ENCODE peak calls at places on chromosomes 16 and 17, in seven cellular contexts. O, R, W, D, P, A and V are unnamed samples.

GRCh38 chr16:1776672-1776955 is 3.7 kb upstream of the MRPS34 start:
- DNase-seq in O (no peak), W (no peak), R (no peak), P (no peak), A (no peak), D (no peak), V (no peak)

GRCh38 chr16:74092336-74092735 is 204.3 kb upstream of the PSMD7 start:
- DNase-seq in O (no peak), D (no peak), P (no peak), W (no peak), A (no peak), R (no peak), V (no peak)

GRCh38 chr16:87897563-87898505 is 28.5 kb upstream of the SLC7A5 start:
- DNase-seq in W (no peak), A (no peak), R (no peak), O (no peak), D (no peak), P (no peak), V (no peak)

GRCh38 chr17:6551909-6552768 is 4.2 kb downstream of the PITPNM3 start:
- DNase-seq in D (no peak), W (no peak), P (no peak), O (no peak), A (no peak), R (no peak), V (peak)

GRCh38 chr17:49861150-49861884 is 13.4 kb upstream of the TAC4 start:
- DNase-seq in D (peak), W (no peak), R (no peak), P (peak), A (peak), O (no peak), V (peak)

GRCh38 chr17:48439875-48440505 is 10.0 kb upstream of the SKAP1 start:
- DNase-seq in A (no peak), O (no peak), W (no peak), P (no peak), R (no peak), D (no peak), V (no peak)

GRCh38 chr16:72877374-72878028 is 170.4 kb downstream of the ZFHX3 start:
- DNase-seq in R (no peak), P (peak), W (no peak), O (peak), A (no peak), D (no peak), V (no peak)

GRCh38 chr16:23833960-23834685 is 1.7 kb upstream of the PRKCB start:
- DNase-seq in O (no peak), A (no peak), W (no peak), D (no peak), P (no peak), R (no peak), V (peak)

GRCh38 chr17:80783461-80783860 is 208.2 kb upstream of the CHMP6 start:
- DNase-seq in A (no peak), W (no peak), P (no peak), D (no peak), O (no peak), R (no peak), V (no peak)

GRCh38 chr16:67993207-67994036 is 5.9 kb downstream of the DPEP2 start:
- DNase-seq in A (peak), D (peak), O (peak), R (no peak), W (no peak), P (peak), V (peak)

GRCh38 chr16:19524866-19525723 is 1.4 kb downstream of the CCP110 start:
- DNase-seq in R (no peak), A (peak), O (no peak), P (no peak), D (no peak), W (peak), V (no peak)

GRCh38 chr17:35978346-35978745 is 3.0 kb downstream of the CCL16 start:
- DNase-seq in O (no peak), R (no peak), P (no peak), D (no peak), W (no peak), A (no peak), V (no peak)

GRCh38 chr16:268141-269053 is 7.3 kb downstream of the RGS11 start:
- DNase-seq in W (no peak), P (no peak), A (no peak), D (no peak), O (no peak), R (no peak), V (peak)

GRCh38 chr17:2982854-2983636 is 80.4 kb downstream of the OR1D5 start:
- DNase-seq in P (no peak), R (no peak), W (no peak), O (no peak), D (no peak), A (no peak), V (no peak)

GRCh38 chr16:57667526-57668258 is 414 bp upstream of the ADGRG3 start:
- DNase-seq in O (no peak), A (peak), P (peak), W (no peak), R (no peak), D (peak), V (no peak)

GRCh38 chr17:19010729-19011505 is 6.4 kb upstream of the FAM83G start:
- DNase-seq in O (no peak), R (no peak), W (no peak), P (peak), A (no peak), D (no peak), V (no peak)

GRCh38 chr17:83084621-83085056 is 5.2 kb downstream of the METRNL start:
- DNase-seq in O (no peak), W (no peak), P (no peak), A (no peak), D (no peak), R (no peak), V (no peak)

GRCh38 chr16:80989801-80990200 is 16.9 kb downstream of the CMC2 start:
- DNase-seq in A (no peak), D (no peak), R (no peak), P (no peak), W (no peak), O (no peak), V (no peak)

GRCh38 chr17:1865252-1866037 is 35.6 kb downstream of the RPA1 start:
- DNase-seq in W (no peak), A (peak), O (peak), R (no peak), D (peak), P (peak), V (peak)

GRCh38 chr17:64426584-64426983 is 22.3 kb upstream of the MILR1 start:
- DNase-seq in W (no peak), P (no peak), A (no peak), O (no peak), R (no peak), D (no peak), V (peak)

DNA sequence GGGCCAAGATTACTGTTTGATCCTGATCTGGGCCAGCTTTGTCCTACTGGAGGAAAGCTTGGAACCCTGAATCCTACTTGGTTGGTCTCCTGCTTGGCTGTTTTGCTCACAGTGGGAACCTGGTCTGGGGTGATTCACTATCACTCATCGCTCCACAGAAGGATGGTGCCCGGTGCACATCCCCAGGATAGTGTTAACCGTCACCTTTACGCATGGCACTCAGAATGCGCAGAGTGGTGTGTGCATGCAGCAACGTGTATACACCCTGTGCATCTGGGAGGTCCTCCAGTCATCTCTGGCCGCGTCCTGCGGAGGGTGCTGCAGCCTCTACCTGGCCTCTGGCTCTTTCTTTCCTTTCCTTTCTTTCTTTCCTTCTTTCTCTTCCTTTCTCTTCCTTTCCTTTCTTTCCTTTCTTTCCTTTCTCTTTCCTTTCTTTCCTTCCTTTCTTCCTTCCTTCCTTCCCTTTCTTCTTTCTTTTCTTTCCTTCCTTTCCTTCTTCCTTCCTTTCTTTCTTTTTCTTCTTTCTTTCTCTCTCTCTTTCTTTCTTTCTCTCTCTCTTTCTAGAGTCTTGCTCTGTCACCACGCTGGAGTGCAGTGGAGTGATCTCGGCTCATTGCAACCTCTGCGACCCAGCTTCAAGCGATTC is 13.1 kb downstream of the SOCS3 start:
- DNase-seq in P (no peak), A (no peak), O (no peak), D (no peak), R (no peak), W (no peak), V (no peak)
- TF ChIP-seq JUND in P (no peak), A (no peak), O (no peak), D (no peak), R (no peak), W (no peak), V (no peak)

GRCh38 chr17:58229384-58229783 is 9.0 kb upstream of the LPO start:
- DNase-seq in W (no peak), D (no peak), P (no peak), A (no peak), R (no peak), O (no peak), V (no peak)

GRCh38 chr17:58228679-58229078 is 9.6 kb upstream of the MKS1 start:
- DNase-seq in O (no peak), R (no peak), D (no peak), A (no peak), W (no peak), P (no peak), V (no peak)

GRCh38 chr17:58231644-58232043 is 6.7 kb upstream of the LPO start:
- DNase-seq in O (no peak), W (no peak), D (no peak), R (no peak), P (no peak), A (no peak), V (no peak)

GRCh38 chr17:58227733-58228132 is 8.7 kb upstream of the MKS1 start:
- DNase-seq in R (no peak), A (no peak), D (no peak), W (no peak), P (no peak), O (no peak), V (no peak)

GRCh38 chr17:58229881-58230280 is 8.5 kb upstream of the LPO start:
- DNase-seq in D (no peak), A (no peak), R (no peak), O (no peak), P (no peak), W (no peak), V (no peak)
- TF ChIP-seq JUND in D (no peak), A (no peak), R (no peak), O (no peak), P (no peak), W (no peak), V (no peak)

DNA sequence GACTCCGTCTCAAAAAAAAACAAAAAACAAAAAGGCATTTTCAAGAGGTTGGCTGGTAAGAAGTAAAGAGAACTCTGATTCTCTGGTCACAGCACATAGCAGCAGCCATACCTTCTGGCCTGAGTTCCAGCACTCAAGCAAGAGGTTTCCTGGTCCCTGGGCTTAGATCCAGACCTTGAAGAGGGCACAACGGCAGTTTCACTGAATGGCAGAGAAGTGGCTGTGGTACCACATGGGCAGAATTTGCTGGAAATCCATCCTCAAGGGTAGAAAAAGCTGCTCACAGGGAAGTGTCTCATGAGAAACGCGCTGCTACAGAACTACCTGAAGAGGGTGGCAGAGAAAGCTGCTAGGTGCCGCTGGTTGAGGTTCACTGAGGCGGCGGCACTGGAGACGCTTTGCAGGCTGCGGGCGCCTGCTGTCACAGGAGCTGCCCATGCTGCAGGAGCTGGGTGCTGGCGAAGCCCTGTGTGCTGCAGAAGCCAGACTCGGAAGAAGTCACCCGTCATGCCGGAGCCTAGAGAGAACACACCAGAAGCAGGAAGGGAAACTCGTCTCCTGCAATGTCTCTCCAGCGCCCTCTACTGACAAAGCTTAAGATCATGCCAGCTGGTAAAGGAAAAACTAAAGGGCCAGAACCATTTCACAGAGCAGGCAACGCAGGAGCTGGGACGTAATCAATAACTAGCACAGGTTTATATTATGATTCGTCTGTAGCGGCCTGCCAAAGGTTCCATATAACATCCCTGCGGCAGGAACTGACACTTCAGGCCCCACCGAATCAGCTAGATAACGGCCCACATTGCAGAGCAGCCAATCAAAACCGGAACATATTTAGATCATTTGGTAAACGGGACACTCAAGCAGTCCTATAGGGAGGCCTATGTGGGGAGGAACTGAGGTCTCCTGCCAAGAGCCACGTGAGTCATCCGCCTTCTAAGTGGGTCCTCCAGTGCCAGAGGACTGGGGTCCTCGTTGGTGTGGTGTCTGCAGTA is 5.4 kb upstream of the ZNF213 start:
- DNase-seq in O (no peak), A (peak), P (peak), D (peak), W (no peak), R (peak), V (peak)
- TF ChIP-seq JUND in O (no peak), A (no peak), P (no peak), D (no peak), W (no peak), R (no peak), V (no peak)

GRCh38 chr17:14270508-14270907 is 30.4 kb upstream of the HS3ST3B1 start:
- DNase-seq in A (no peak), P (no peak), W (no peak), R (no peak), D (no peak), O (no peak), V (no peak)

GRCh38 chr17:14269473-14269872 is 31.4 kb upstream of the HS3ST3B1 start:
- DNase-seq in R (no peak), P (no peak), O (no peak), A (no peak), D (no peak), W (no peak), V (no peak)

GRCh38 chr17:14268264-14268663 is 31.6 kb upstream of the CDRT15 start:
- DNase-seq in O (no peak), A (no peak), P (peak), R (no peak), W (no peak), D (no peak), V (no peak)
- TF ChIP-seq JUND in O (no peak), A (no peak), P (no peak), R (no peak), W (no peak), D (no peak), V (no peak)

GRCh38 chr16:59412275-59412841 is 678.2 kb upstream of the GOT2 start:
- DNase-seq in A (no peak), R (no peak), D (no peak), O (no peak), P (no peak), W (no peak), V (peak)
- TF ChIP-seq JUND in A (no peak), R (no peak), D (no peak), O (no peak), P (no peak), W (no peak), V (no peak)

GRCh38 chr17:31610301-31610910 is 218.9 kb downstream of the RAB11FIP4 start:
- DNase-seq in R (no peak), D (no peak), O (no peak), W (no peak), P (no peak), A (no peak), V (no peak)

GRCh38 chr17:31609331-31609730 is 217.9 kb downstream of the RAB11FIP4 start:
- DNase-seq in P (no peak), A (no peak), O (no peak), R (no peak), W (no peak), D (no peak), V (no peak)

GRCh38 chr17:31604936-31605335 is 213.5 kb downstream of the RAB11FIP4 start:
- DNase-seq in W (no peak), D (no peak), P (no peak), O (no peak), A (no peak), R (no peak), V (no peak)

GRCh38 chr17:31608659-31609254 is 217.3 kb downstream of the RAB11FIP4 start:
- DNase-seq in W (no peak), R (no peak), A (no peak), P (no peak), D (no peak), O (no peak), V (no peak)

GRCh38 chr17:31605761-31606160 is 214.3 kb downstream of the RAB11FIP4 start:
- DNase-seq in P (no peak), D (no peak), W (no peak), O (no peak), R (no peak), A (no peak), V (no peak)
- TF ChIP-seq JUND in P (no peak), D (no peak), W (no peak), O (no peak), R (no peak), A (no peak), V (no peak)

DNA sequence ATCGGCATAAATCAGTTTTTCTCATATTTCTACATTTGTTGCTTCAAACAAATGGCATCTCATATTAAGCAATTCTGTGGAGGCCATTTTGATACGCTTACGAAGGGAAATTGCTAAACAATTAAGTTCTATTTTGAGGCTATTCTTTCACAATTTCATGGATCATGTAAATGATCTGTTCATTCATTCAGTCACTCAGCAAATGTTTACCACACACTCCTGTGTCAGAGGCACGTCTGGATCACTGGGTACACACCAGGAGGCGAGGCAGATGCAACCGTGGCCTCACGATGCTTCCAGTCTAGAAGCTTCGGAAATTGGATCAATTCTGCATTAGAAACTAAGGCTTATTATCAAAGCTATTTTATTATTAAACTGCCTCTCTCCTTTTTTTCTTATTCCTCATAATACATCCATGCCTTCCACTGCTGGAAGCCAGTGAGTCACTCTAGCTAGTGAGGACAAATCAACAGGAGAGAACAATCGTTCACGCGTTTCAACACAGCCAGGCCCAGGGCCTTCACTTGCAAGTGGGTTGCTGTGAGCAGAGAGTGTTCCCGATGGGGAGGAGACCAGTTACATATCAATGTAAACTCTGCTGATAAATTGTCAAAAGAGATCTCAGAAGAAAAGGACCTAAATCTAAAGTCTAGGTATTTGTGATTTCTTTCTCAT is 11.3 kb upstream of the SLC39A11 start:
- DNase-seq in O (no peak), A (no peak), D (no peak), W (no peak), R (no peak), P (no peak), V (no peak)
- TF ChIP-seq JUND in O (no peak), A (no peak), D (no peak), W (no peak), R (no peak), P (no peak), V (no peak)

DNA sequence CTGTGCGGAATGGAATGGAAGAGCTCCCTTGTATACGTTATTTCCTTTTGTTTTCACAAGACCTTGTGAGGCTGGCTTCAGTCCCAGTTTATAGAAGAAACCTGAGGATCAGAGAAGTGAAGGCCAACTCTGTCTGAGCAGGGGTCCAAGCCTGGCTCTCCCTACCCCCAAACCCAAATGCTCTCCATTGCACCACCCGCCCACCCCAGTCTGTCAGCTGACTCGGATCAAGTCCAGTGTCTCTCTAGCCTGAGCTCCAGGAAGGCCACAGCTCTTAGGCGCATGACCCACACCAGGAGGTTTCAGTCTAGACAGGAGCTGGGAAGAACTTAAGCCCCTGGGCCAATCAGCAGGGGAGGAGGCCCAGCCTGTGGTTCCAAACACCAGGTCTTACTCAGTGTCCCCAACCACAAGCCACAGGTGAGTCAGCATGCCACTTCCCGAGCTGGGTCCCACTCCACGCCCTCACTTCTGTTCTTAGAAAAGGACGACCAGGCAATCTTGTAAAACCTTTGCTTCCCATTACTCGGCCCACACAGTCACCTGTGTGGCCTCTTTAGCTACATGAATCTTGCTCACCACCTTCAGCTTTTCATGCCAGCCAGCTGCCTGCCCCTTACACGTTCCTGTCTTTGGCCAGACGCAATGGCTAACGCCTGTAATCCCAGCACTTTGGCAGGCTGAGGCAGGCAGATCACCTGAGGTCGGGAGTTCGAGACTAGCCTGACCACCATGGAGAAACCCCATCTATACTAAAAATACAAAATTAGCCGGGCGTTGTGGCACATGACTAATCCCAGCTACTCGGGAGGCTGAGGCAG is 27.8 kb downstream of the TK2 start:
- DNase-seq in W (peak), D (peak), O (peak), A (no peak), R (no peak), P (no peak), V (no peak)
- TF ChIP-seq JUND in W (peak), D (peak), O (peak), A (no peak), R (no peak), P (no peak), V (no peak)